ENCODE peak calls at places on chromosomes 3 and 15, in six cellular contexts. Y is lower leg skin, P is neural progenitor cell, N is fibroblast of pulmonary artery, K is BJ, A is fibroblast of mammary gland. Q is an unnamed sample.
A peak's percentile ranks its signal among the peaks of the same experiment; 100 is the strongest.

GRCh38 chr3:127408684-127409420 is 121.0 kb upstream of the PRR20G start:
- DNase-seq in N (no peak), P (peak; percentile 77), Y (no peak), K (no peak), A (no peak), Q (no peak)

GRCh38 chr15:60423540-60423939 is 25.8 kb upstream of the ANXA2 start:
- DNase-seq in N (peak; percentile 91), Y (no peak), P (peak; percentile 85), K (no peak), A (peak; percentile 82), Q (peak; percentile 80)

GRCh38 chr3:153293222-153293621 is 131.2 kb downstream of the RAP2B start:
- DNase-seq in Y (no peak), N (peak; percentile 80), P (no peak), A (peak; percentile 87), K (no peak), Q (peak; percentile 73)

GRCh38 chr15:44308415-44308814 is 19.9 kb downstream of the GOLM2 start:
- DNase-seq in P (no peak), A (no peak), Y (no peak), K (no peak), N (no peak), Q (no peak)

GRCh38 chr3:148329481-148330220 is 368.1 kb upstream of the AGTR1 start:
- DNase-seq in N (no peak), Y (no peak), A (peak; percentile 47), P (no peak), K (no peak), Q (peak; percentile 16)

GRCh38 chr3:78221300-78221699 is 1181.4 kb downstream of the ROBO2 start:
- DNase-seq in Y (no peak), P (no peak), A (no peak), N (no peak), K (no peak), Q (no peak)

GRCh38 chr3:40737343-40737742 is 212.6 kb downstream of the ZNF621 start:
- DNase-seq in Y (no peak), P (no peak), A (no peak), K (no peak), N (no peak), Q (no peak)

GRCh38 chr15:38073278-38073930 is 139.0 kb downstream of the TMCO5A start:
- DNase-seq in A (peak; percentile 57), P (peak; percentile 33), N (peak; percentile 55), K (no peak), Y (peak; percentile 30), Q (peak; percentile 73)

GRCh38 chr3:171842864-171843511 is at the start of gene TMEM212:
- DNase-seq in P (peak; percentile 63), Y (no peak), N (peak; percentile 80), A (peak; percentile 49), K (no peak), Q (no peak)

GRCh38 chr3:107369791-107370190 is 7.4 kb upstream of the CCDC54 start:
- DNase-seq in Y (no peak), P (no peak), N (no peak), K (no peak), A (peak; percentile 21), Q (peak; percentile 44)

GRCh38 chr3:11224010-11224409 is 48.2 kb upstream of the ATG7 start:
- DNase-seq in A (no peak), Y (no peak), N (no peak), K (no peak), P (no peak), Q (no peak)

GRCh38 chr3:242986-243706 is 46.6 kb downstream of the CHL1 start:
- DNase-seq in A (peak; percentile 95), N (peak; percentile 8), Y (no peak), P (no peak), K (no peak), Q (no peak)

GRCh38 chr3:105656607-105657504 is 212.0 kb downstream of the CBLB start:
- DNase-seq in K (peak; percentile 35), A (no peak), Y (no peak), N (peak; percentile 9), P (no peak), Q (no peak)

GRCh38 chr15:55917881-55918296 is 75.5 kb downstream of the NEDD4 start:
- DNase-seq in N (peak; percentile 91), P (peak; percentile 18), A (peak; percentile 93), K (peak; percentile 70), Y (no peak), Q (peak; percentile 84)

GRCh38 chr3:188792788-188793187 is 379.0 kb upstream of the TPRG1 start:
- DNase-seq in A (no peak), K (no peak), N (peak; percentile 38), P (peak; percentile 61), Y (no peak), Q (peak; percentile 39)

GRCh38 chr15:69893863-69894262 is 203.9 kb downstream of the TLE3 start:
- DNase-seq in K (no peak), P (peak; percentile 25), N (peak; percentile 80), Y (peak; percentile 18), A (peak; percentile 68), Q (peak; percentile 10)

GRCh38 chr3:156710429-156710828 is 36.0 kb downstream of the TIPARP start:
- DNase-seq in Y (no peak), A (no peak), P (no peak), K (no peak), N (no peak), Q (no peak)

GRCh38 chr3:122183521-122183892 is at the start of gene CASR:
- DNase-seq in A (no peak), Y (no peak), N (no peak), K (no peak), P (peak; percentile 34), Q (peak; percentile 8)

GRCh38 chr3:123459867-123460266 is 11.0 kb upstream of the ADCY5 start:
- DNase-seq in N (no peak), K (no peak), A (no peak), P (peak; percentile 68), Y (no peak), Q (no peak)

GRCh38 chr3:195224156-195224979 is 46.6 kb downstream of the XXYLT1 start:
- DNase-seq in K (no peak), Y (no peak), N (no peak), P (no peak), A (no peak), Q (no peak)

GRCh38 chr3:9749333-9749662 is 454 bp upstream of the OGG1 start:
- DNase-seq in A (no peak), P (no peak), N (no peak), Y (no peak), K (no peak), Q (no peak)

GRCh38 chr15:90419738-90420487 is 31.9 kb downstream of the IQGAP1 start:
- DNase-seq in P (no peak), Y (no peak), A (peak; percentile 89), N (peak; percentile 77), K (peak; percentile 66), Q (peak; percentile 87)
- H3K4me3 ChIP-seq in P (no peak overlapping the region), Y (no peak overlapping the region), A (peak overlapping the region; percentile 3), N (no peak overlapping the region), K (peak overlapping the region; percentile 11), Q (peak overlapping the region; percentile 10)

GRCh38 chr3:183515968-183516851 is 39.3 kb downstream of the KLHL6 start:
- DNase-seq in N (no peak), K (no peak), A (no peak), Y (no peak), P (no peak), Q (no peak)
- TF ChIP-seq CTCF in N (no peak), K (no peak), A (no peak), Y (no peak), P (peak; percentile 5), Q (no peak)

GRCh38 chr15:100704281-100705055 is 102.1 kb downstream of the ASB7 start:
- DNase-seq in N (peak; percentile 70), Y (no peak), A (peak; percentile 95), K (no peak), P (no peak), Q (peak; percentile 89)

GRCh38 chr15:100703032-100703578 is 100.7 kb downstream of the ASB7 start:
- DNase-seq in A (peak; percentile 94), Y (no peak), K (no peak), N (peak; percentile 81), P (no peak), Q (peak; percentile 66)

GRCh38 chr15:100705065-100705464 is 102.7 kb downstream of the ASB7 start:
- DNase-seq in K (no peak), A (no peak), N (no peak), P (no peak), Y (no peak), Q (no peak)

GRCh38 chr15:100705841-100706240 is 103.5 kb downstream of the ASB7 start:
- DNase-seq in N (no peak), P (no peak), A (no peak), K (no peak), Y (no peak), Q (no peak)

DNA sequence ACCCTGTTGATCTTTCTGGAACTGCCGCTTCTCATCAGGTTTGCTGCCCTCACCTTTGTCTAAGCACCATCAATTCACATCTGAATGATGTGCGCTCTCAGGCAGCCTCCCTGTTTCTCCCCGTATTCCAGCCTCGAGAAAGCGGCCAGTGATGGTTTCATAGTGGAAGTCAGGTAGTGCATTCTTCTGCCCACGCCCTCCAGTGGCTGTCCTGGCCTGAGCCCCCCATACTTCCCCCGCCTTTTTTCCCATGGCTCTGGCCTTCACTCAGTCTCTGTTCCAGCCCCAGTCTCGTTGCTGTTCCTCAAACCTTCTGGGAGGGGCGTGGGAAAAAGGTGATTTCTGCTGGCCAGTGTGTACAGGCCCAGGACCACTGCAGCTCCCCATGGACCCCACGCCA is 101.3 kb downstream of the ASB7 start:
- DNase-seq in K (no peak), A (no peak), Y (no peak), N (no peak), P (no peak), Q (no peak)
- H3K4me3 ChIP-seq in K (no peak overlapping the region), A (no peak overlapping the region), Y (no peak overlapping the region), N (no peak overlapping the region), P (no peak overlapping the region), Q (no peak overlapping the region)

GRCh38 chr3:55000946-55001345 is 73.1 kb upstream of the LRTM1 start:
- DNase-seq in N (no peak), A (no peak), Y (no peak), P (no peak), K (no peak), Q (no peak)

GRCh38 chr3:54999801-55000200 is 71.9 kb upstream of the LRTM1 start:
- DNase-seq in A (no peak), K (no peak), P (no peak), N (peak; percentile 10), Y (no peak), Q (no peak)

GRCh38 chr3:55000546-55000945 is 72.7 kb upstream of the LRTM1 start:
- DNase-seq in P (no peak), Y (no peak), K (peak; percentile 47), N (peak; percentile 88), A (peak; percentile 90), Q (peak; percentile 93)

GRCh38 chr3:55002416-55002930 is 74.6 kb upstream of the LRTM1 start:
- DNase-seq in K (no peak), A (no peak), P (no peak), Y (no peak), N (no peak), Q (no peak)

DNA sequence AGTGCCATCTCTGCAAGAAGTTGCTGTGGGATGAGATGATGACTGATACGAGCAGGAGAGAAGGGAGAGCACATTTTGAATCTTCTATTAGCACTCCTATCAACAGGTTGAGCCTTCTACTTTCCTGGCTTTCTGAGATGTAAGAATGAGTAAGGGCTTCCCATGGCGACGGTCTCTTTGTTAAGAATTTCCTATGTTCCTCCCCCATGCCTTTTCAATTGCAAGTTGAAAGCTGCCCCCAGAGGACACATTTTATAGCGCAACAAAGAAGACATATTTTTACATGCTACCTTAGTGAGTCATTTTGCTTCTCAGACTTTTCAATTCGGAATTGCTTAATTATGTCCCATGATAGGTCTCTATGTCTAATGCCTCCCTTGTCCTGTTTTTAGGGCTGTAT is 71.3 kb upstream of the LRTM1 start:
- DNase-seq in A (peak; percentile 92), Y (no peak), P (peak; percentile 61), N (peak; percentile 95), K (peak; percentile 69), Q (peak; percentile 72)
- TF ChIP-seq CTCF in A (peak; percentile 58), Y (no peak), P (peak; percentile 51), N (peak; percentile 66), K (peak; percentile 48), Q (peak; percentile 43)

Q was measured in foreskin fibroblast.